ENCODE peak calls at places on chromosome 6, in seven cellular contexts. One of them, this sample, is unnamed.

GRCh38 chr6:168895102-168895812 is 358.4 kb downstream of the THBS2 start:
- DNase-seq in lower lobe of right lung: peak; percentile 84
- DNase-seq in left ventricle myocardium inferior: peak; percentile 78
- DNase-seq in cardiac muscle cell: peak; percentile 84
- DNase-seq in HCT116: peak; percentile 43
- DNase-seq in PC-3: peak; percentile 77
- DNase-seq in BJ: no peak
- DNase-seq in this sample: no peak

GRCh38 chr6:26554669-26555504 is 16.7 kb downstream of the HMGN4 start:
- DNase-seq in lower lobe of right lung: no peak
- DNase-seq in left ventricle myocardium inferior: peak; percentile 34
- DNase-seq in cardiac muscle cell: peak; percentile 73
- DNase-seq in HCT116: no peak
- DNase-seq in PC-3: peak; percentile 76
- DNase-seq in BJ: no peak
- DNase-seq in this sample: no peak

GRCh38 chr6:4388675-4389074 is 253.3 kb upstream of the ECI2 start:
- DNase-seq in lower lobe of right lung: no peak
- DNase-seq in left ventricle myocardium inferior: no peak
- DNase-seq in cardiac muscle cell: no peak
- DNase-seq in HCT116: no peak
- DNase-seq in PC-3: no peak
- DNase-seq in BJ: no peak
- DNase-seq in this sample: no peak

GRCh38 chr6:36679043-36679821 is 718 bp downstream of the CDKN1A start:
- DNase-seq in lower lobe of right lung: peak; percentile 78
- DNase-seq in left ventricle myocardium inferior: peak; percentile 74
- DNase-seq in cardiac muscle cell: peak; percentile 61
- DNase-seq in HCT116: no peak
- DNase-seq in PC-3: peak; percentile 41
- DNase-seq in BJ: no peak
- DNase-seq in this sample: no peak

GRCh38 chr6:169070506-169071176 is 183.0 kb downstream of the THBS2 start:
- DNase-seq in lower lobe of right lung: no peak
- DNase-seq in left ventricle myocardium inferior: peak; percentile 67
- DNase-seq in cardiac muscle cell: peak; percentile 98
- DNase-seq in HCT116: peak; percentile 88
- DNase-seq in PC-3: peak; percentile 93
- DNase-seq in BJ: peak; percentile 100
- DNase-seq in this sample: peak; percentile 97

GRCh38 chr6:131660195-131660594 is 23.1 kb downstream of the ENPP3 start:
- DNase-seq in lower lobe of right lung: no peak
- DNase-seq in left ventricle myocardium inferior: no peak
- DNase-seq in cardiac muscle cell: peak; percentile 8
- DNase-seq in HCT116: peak; percentile 45
- DNase-seq in PC-3: peak; percentile 62
- DNase-seq in BJ: no peak
- DNase-seq in this sample: peak; percentile 31

GRCh38 chr6:32176476-32177181 is 745 bp upstream of the AGPAT1 start:
- DNase-seq in lower lobe of right lung: no peak
- DNase-seq in left ventricle myocardium inferior: no peak
- DNase-seq in cardiac muscle cell: peak; percentile 70
- DNase-seq in HCT116: no peak
- DNase-seq in PC-3: peak; percentile 62
- DNase-seq in BJ: no peak
- DNase-seq in this sample: no peak

GRCh38 chr6:138107752-138108592 is 753 bp upstream of the PERP start:
- DNase-seq in lower lobe of right lung: no peak
- DNase-seq in left ventricle myocardium inferior: no peak
- DNase-seq in cardiac muscle cell: no peak
- DNase-seq in HCT116: peak; percentile 57
- DNase-seq in PC-3: peak; percentile 25
- DNase-seq in BJ: no peak
- DNase-seq in this sample: no peak

GRCh38 chr6:40587240-40588069 is at the start of gene LRFN2:
- DNase-seq in lower lobe of right lung: peak; percentile 79
- DNase-seq in left ventricle myocardium inferior: peak; percentile 58
- DNase-seq in cardiac muscle cell: peak; percentile 81
- DNase-seq in HCT116: peak; percentile 38
- DNase-seq in PC-3: peak; percentile 63
- DNase-seq in BJ: no peak
- DNase-seq in this sample: no peak

GRCh38 chr6:32954212-32954745 is 1.4 kb upstream of the HLA-DMA start:
- DNase-seq in lower lobe of right lung: no peak
- DNase-seq in left ventricle myocardium inferior: no peak
- DNase-seq in cardiac muscle cell: no peak
- DNase-seq in HCT116: no peak
- DNase-seq in PC-3: no peak
- DNase-seq in BJ: no peak
- DNase-seq in this sample: no peak

GRCh38 chr6:111551521-111552231 is 54.0 kb downstream of the TRAF3IP2 start:
- DNase-seq in lower lobe of right lung: peak; percentile 75
- DNase-seq in left ventricle myocardium inferior: no peak
- DNase-seq in cardiac muscle cell: no peak
- DNase-seq in HCT116: no peak
- DNase-seq in PC-3: peak; percentile 14
- DNase-seq in BJ: no peak
- DNase-seq in this sample: no peak

GRCh38 chr6:140256213-140256612 is 881.8 kb upstream of the CITED2 start:
- DNase-seq in lower lobe of right lung: no peak
- DNase-seq in left ventricle myocardium inferior: no peak
- DNase-seq in cardiac muscle cell: no peak
- DNase-seq in HCT116: no peak
- DNase-seq in PC-3: no peak
- DNase-seq in BJ: no peak
- DNase-seq in this sample: no peak

GRCh38 chr6:143119260-143119659 is 58.6 kb downstream of the AIG1 start:
- DNase-seq in lower lobe of right lung: no peak
- DNase-seq in left ventricle myocardium inferior: no peak
- DNase-seq in cardiac muscle cell: no peak
- DNase-seq in HCT116: no peak
- DNase-seq in PC-3: no peak
- DNase-seq in BJ: no peak
- DNase-seq in this sample: no peak

GRCh38 chr6:11241793-11242201 is 9.3 kb upstream of the NEDD9 start:
- DNase-seq in lower lobe of right lung: peak; percentile 90
- DNase-seq in left ventricle myocardium inferior: peak; percentile 36
- DNase-seq in cardiac muscle cell: peak; percentile 75
- DNase-seq in HCT116: no peak
- DNase-seq in PC-3: no peak
- DNase-seq in BJ: no peak
- DNase-seq in this sample: no peak

GRCh38 chr6:26420607-26421235 is 18.6 kb downstream of the BTN3A1 start:
- DNase-seq in lower lobe of right lung: no peak
- DNase-seq in left ventricle myocardium inferior: no peak
- DNase-seq in cardiac muscle cell: peak; percentile 52
- DNase-seq in HCT116: peak; percentile 35
- DNase-seq in PC-3: peak; percentile 43
- DNase-seq in BJ: no peak
- DNase-seq in this sample: no peak

GRCh38 chr6:33692078-33692759 is 19.3 kb downstream of the UQCC2 start:
- DNase-seq in lower lobe of right lung: peak; percentile 45
- DNase-seq in left ventricle myocardium inferior: peak; percentile 71
- DNase-seq in cardiac muscle cell: peak; percentile 72
- DNase-seq in HCT116: no peak
- DNase-seq in PC-3: peak; percentile 38
- DNase-seq in BJ: no peak
- DNase-seq in this sample: no peak

GRCh38 chr6:17276766-17277165 is 4.4 kb upstream of the RBM24 start:
- DNase-seq in lower lobe of right lung: no peak
- DNase-seq in left ventricle myocardium inferior: peak; percentile 32
- DNase-seq in cardiac muscle cell: no peak
- DNase-seq in HCT116: no peak
- DNase-seq in PC-3: no peak
- DNase-seq in BJ: no peak
- DNase-seq in this sample: no peak

GRCh38 chr6:139763468-139764214 is 389.2 kb upstream of the CITED2 start:
- DNase-seq in lower lobe of right lung: no peak
- DNase-seq in left ventricle myocardium inferior: no peak
- DNase-seq in cardiac muscle cell: peak; percentile 64
- DNase-seq in HCT116: no peak
- DNase-seq in PC-3: peak; percentile 75
- DNase-seq in BJ: no peak
- DNase-seq in this sample: no peak

GRCh38 chr6:31738048-31738979 is 1.5 kb upstream of the MSH5 start:
- DNase-seq in lower lobe of right lung: peak; percentile 75
- DNase-seq in left ventricle myocardium inferior: no peak
- DNase-seq in cardiac muscle cell: peak; percentile 92
- DNase-seq in HCT116: no peak
- DNase-seq in PC-3: peak; percentile 73
- DNase-seq in BJ: no peak
- DNase-seq in this sample: peak; percentile 69

GRCh38 chr6:5656226-5656625 is 350.5 kb downstream of the NRN1 start:
- DNase-seq in lower lobe of right lung: no peak
- DNase-seq in left ventricle myocardium inferior: no peak
- DNase-seq in cardiac muscle cell: no peak
- DNase-seq in HCT116: no peak
- DNase-seq in PC-3: no peak
- DNase-seq in BJ: no peak
- DNase-seq in this sample: no peak

GRCh38 chr6:5087389-5087788 is 2.2 kb downstream of the PPP1R3G start:
- DNase-seq in lower lobe of right lung: peak; percentile 70
- DNase-seq in left ventricle myocardium inferior: peak; percentile 46
- DNase-seq in cardiac muscle cell: no peak
- DNase-seq in HCT116: no peak
- DNase-seq in PC-3: no peak
- DNase-seq in BJ: no peak
- DNase-seq in this sample: no peak

GRCh38 chr6:36963451-36964290 is 9.1 kb downstream of the PI16 start:
- DNase-seq in lower lobe of right lung: peak; percentile 69
- DNase-seq in left ventricle myocardium inferior: no peak
- DNase-seq in cardiac muscle cell: peak; percentile 35
- DNase-seq in HCT116: no peak
- DNase-seq in PC-3: no peak
- DNase-seq in BJ: no peak
- DNase-seq in this sample: no peak

GRCh38 chr6:128570439-128571063 is 50.2 kb upstream of the PTPRK start:
- DNase-seq in lower lobe of right lung: no peak
- DNase-seq in left ventricle myocardium inferior: no peak
- DNase-seq in cardiac muscle cell: no peak
- DNase-seq in HCT116: no peak
- DNase-seq in PC-3: peak; percentile 76
- DNase-seq in BJ: no peak
- DNase-seq in this sample: peak; percentile 23

DNA sequence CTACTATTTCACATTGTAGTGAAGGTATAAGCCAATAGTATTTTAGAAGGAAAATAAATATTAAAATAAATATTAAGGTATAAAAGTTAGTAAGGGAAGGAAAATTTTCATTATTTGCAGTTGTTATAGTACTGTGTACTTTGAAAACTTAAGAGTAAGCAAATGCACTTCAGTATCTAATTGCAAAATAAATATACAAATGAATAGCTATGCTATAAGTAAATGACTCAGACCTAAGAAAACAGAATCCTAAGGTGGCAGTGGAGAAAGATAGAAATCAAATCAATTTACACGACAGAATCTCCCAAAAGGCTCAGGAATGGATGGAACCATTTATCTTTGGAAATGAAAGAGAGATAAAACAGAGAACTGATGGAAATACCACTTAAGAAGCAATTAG is 24.7 kb upstream of the UBR2 start:
- DNase-seq in lower lobe of right lung: no peak
- DNase-seq in left ventricle myocardium inferior: no peak
- DNase-seq in cardiac muscle cell: no peak
- DNase-seq in HCT116: no peak
- DNase-seq in PC-3: peak; percentile 30
- DNase-seq in BJ: no peak
- DNase-seq in this sample: no peak
- H3K4me3 ChIP-seq in lower lobe of right lung: no peak overlapping the region
- H3K4me3 ChIP-seq in left ventricle myocardium inferior: no peak overlapping the region
- H3K4me3 ChIP-seq in cardiac muscle cell: no peak overlapping the region
- H3K4me3 ChIP-seq in HCT116: no peak overlapping the region
- H3K4me3 ChIP-seq in PC-3: no peak overlapping the region
- H3K4me3 ChIP-seq in BJ: no peak overlapping the region
- H3K4me3 ChIP-seq in this sample: no peak overlapping the region

DNA sequence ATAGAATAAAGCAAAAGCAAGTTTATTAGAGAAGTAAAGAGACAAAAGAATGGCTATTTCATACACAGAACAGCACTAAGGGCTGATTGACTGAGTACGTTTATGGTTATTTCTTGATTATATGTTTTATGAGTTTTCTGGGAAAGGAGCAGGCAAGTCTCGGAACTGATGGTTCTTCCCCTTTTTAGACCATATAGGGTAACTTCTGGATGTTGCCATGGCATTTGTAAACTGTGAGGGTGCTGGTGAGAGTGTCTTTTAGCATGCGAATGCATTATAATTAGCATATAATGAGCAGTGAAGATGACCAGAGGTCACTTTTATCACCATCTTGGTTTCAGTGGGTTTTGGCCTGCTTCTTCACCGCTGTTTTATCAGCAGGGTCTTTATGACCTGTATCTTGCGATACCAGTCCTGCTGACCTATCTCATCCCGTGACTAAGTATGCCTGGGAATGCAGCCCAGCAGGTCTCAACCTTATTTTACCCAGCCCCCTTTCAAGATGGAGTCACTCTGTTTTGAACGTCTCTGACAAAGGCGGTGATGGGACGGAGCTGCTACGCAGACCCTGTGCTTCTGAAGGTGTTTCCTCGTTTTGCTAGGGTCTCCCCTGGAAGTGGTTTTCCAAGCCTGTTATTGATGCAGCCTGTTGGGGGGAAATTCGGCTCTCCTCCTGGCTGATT is 45.4 kb upstream of the BMP6 start:
- DNase-seq in lower lobe of right lung: no peak
- DNase-seq in left ventricle myocardium inferior: no peak
- DNase-seq in cardiac muscle cell: no peak
- DNase-seq in HCT116: no peak
- DNase-seq in PC-3: no peak
- DNase-seq in BJ: no peak
- DNase-seq in this sample: no peak
- TF ChIP-seq CTCF in lower lobe of right lung: no peak
- TF ChIP-seq CTCF in left ventricle myocardium inferior: no peak
- TF ChIP-seq CTCF in cardiac muscle cell: no peak
- TF ChIP-seq CTCF in HCT116: no peak
- TF ChIP-seq CTCF in PC-3: no peak
- TF ChIP-seq CTCF in BJ: no peak
- TF ChIP-seq CTCF in this sample: no peak

GRCh38 chr6:15516378-15516777 is 146.4 kb downstream of the DTNBP1 start:
- DNase-seq in lower lobe of right lung: no peak
- DNase-seq in left ventricle myocardium inferior: no peak
- DNase-seq in cardiac muscle cell: no peak
- DNase-seq in HCT116: no peak
- DNase-seq in PC-3: no peak
- DNase-seq in BJ: no peak
- DNase-seq in this sample: no peak
- H3K36me3 ChIP-seq in lower lobe of right lung: peaks cover 91% of the 10 kb centered on the region
- H3K36me3 ChIP-seq in left ventricle myocardium inferior: peaks cover 84% of the 10 kb centered on the region
- H3K36me3 ChIP-seq in cardiac muscle cell: peaks cover 16% of the 10 kb centered on the region
- H3K36me3 ChIP-seq in HCT116: no peaks in the 10 kb centered on the region
- H3K36me3 ChIP-seq in PC-3: peaks cover 15% of the 10 kb centered on the region
- H3K36me3 ChIP-seq in BJ: peaks cover 44% of the 10 kb centered on the region
- H3K36me3 ChIP-seq in this sample: peaks cover under 1% of the 10 kb centered on the region

DNA sequence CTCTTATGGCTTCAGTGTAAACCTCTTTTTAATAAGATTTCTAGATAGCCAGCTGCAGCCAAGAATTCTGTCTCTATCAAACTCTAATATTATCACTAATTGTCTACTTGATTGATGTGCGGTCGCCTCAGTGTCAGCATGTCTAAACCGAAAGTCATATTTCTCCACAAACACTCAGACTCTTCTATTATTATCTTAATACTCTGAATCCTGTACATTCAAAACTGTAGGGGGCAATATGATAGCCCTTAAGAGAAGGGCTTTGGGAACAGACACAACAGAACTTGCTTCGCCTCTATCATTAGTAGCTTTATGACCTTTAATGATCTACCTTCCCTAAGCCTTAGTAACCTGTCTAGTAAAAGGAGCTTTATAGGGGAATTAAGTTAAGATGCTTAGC is 379.7 kb upstream of the PTCHD4 start:
- DNase-seq in lower lobe of right lung: no peak
- DNase-seq in left ventricle myocardium inferior: no peak
- DNase-seq in cardiac muscle cell: no peak
- DNase-seq in HCT116: no peak
- DNase-seq in PC-3: peak; percentile 7
- DNase-seq in BJ: no peak
- DNase-seq in this sample: no peak
- H3K4me3 ChIP-seq in lower lobe of right lung: no peak overlapping the region
- H3K4me3 ChIP-seq in left ventricle myocardium inferior: no peak overlapping the region
- H3K4me3 ChIP-seq in cardiac muscle cell: no peak overlapping the region
- H3K4me3 ChIP-seq in HCT116: no peak overlapping the region
- H3K4me3 ChIP-seq in PC-3: no peak overlapping the region
- H3K4me3 ChIP-seq in BJ: no peak overlapping the region
- H3K4me3 ChIP-seq in this sample: no peak overlapping the region

This sample was measured in kidney epithelial cell.